ENCODE peak calls at places on chromosomes 16 and 17, in four cellular contexts. One of them, this sample, is unnamed.

GRCh38 chr17:32928527-32929287 is 754 bp downstream of the TMEM98 start:
- DNase-seq in stimulated activated CD4-positive, alpha-beta T cell treated with anti-CD3 and anti-CD28 coated beads, Interleukin-1b, Interleukin-23, amount 100 ng/mL, for 24 hours: no peak
- DNase-seq in GM18507: no peak
- DNase-seq in astrocyte of the spinal cord: peak
- DNase-seq in this sample: no peak

GRCh38 chr17:65529761-65530157 is 31.7 kb downstream of the AXIN2 start:
- DNase-seq in stimulated activated CD4-positive, alpha-beta T cell treated with anti-CD3 and anti-CD28 coated beads, Interleukin-1b, Interleukin-23, amount 100 ng/mL, for 24 hours: no peak
- DNase-seq in astrocyte of the spinal cord: no peak
- DNase-seq in GM18507: no peak
- DNase-seq in this sample: no peak

GRCh38 chr17:81101614-81102306 is 63.5 kb upstream of the PVALEF start:
- DNase-seq in stimulated activated CD4-positive, alpha-beta T cell treated with anti-CD3 and anti-CD28 coated beads, Interleukin-1b, Interleukin-23, amount 100 ng/mL, for 24 hours: peak
- DNase-seq in astrocyte of the spinal cord: peak
- DNase-seq in GM18507: peak
- DNase-seq in this sample: peak

GRCh38 chr16:87414251-87414680 is 22.1 kb downstream of the MAP1LC3B start:
- DNase-seq in astrocyte of the spinal cord: no peak
- DNase-seq in GM18507: no peak
- DNase-seq in stimulated activated CD4-positive, alpha-beta T cell treated with anti-CD3 and anti-CD28 coated beads, Interleukin-1b, Interleukin-23, amount 100 ng/mL, for 24 hours: no peak
- DNase-seq in this sample: no peak

GRCh38 chr17:80175411-80175810 is 5.6 kb downstream of the CARD14 start:
- DNase-seq in GM18507: no peak
- DNase-seq in astrocyte of the spinal cord: no peak
- DNase-seq in stimulated activated CD4-positive, alpha-beta T cell treated with anti-CD3 and anti-CD28 coated beads, Interleukin-1b, Interleukin-23, amount 100 ng/mL, for 24 hours: no peak
- DNase-seq in this sample: no peak

GRCh38 chr17:30933966-30934365 is 12.2 kb downstream of the ADAP2 start:
- DNase-seq in GM18507: no peak
- DNase-seq in astrocyte of the spinal cord: no peak
- DNase-seq in stimulated activated CD4-positive, alpha-beta T cell treated with anti-CD3 and anti-CD28 coated beads, Interleukin-1b, Interleukin-23, amount 100 ng/mL, for 24 hours: no peak
- DNase-seq in this sample: no peak

GRCh38 chr17:44599298-44600175 is 42.3 kb downstream of the FZD2 start:
- DNase-seq in stimulated activated CD4-positive, alpha-beta T cell treated with anti-CD3 and anti-CD28 coated beads, Interleukin-1b, Interleukin-23, amount 100 ng/mL, for 24 hours: no peak
- DNase-seq in GM18507: no peak
- DNase-seq in astrocyte of the spinal cord: peak
- DNase-seq in this sample: peak

GRCh38 chr16:81616321-81617020 is 162.6 kb upstream of the PLCG2 start:
- DNase-seq in astrocyte of the spinal cord: peak
- DNase-seq in stimulated activated CD4-positive, alpha-beta T cell treated with anti-CD3 and anti-CD28 coated beads, Interleukin-1b, Interleukin-23, amount 100 ng/mL, for 24 hours: no peak
- DNase-seq in GM18507: peak
- DNase-seq in this sample: peak

GRCh38 chr16:51960931-51961330 is 586.0 kb downstream of the TOX3 start:
- DNase-seq in astrocyte of the spinal cord: no peak
- DNase-seq in stimulated activated CD4-positive, alpha-beta T cell treated with anti-CD3 and anti-CD28 coated beads, Interleukin-1b, Interleukin-23, amount 100 ng/mL, for 24 hours: no peak
- DNase-seq in GM18507: no peak
- DNase-seq in this sample: no peak

GRCh38 chr17:39679521-39680192 is 8.2 kb downstream of the PGAP3 start:
- DNase-seq in GM18507: no peak
- DNase-seq in stimulated activated CD4-positive, alpha-beta T cell treated with anti-CD3 and anti-CD28 coated beads, Interleukin-1b, Interleukin-23, amount 100 ng/mL, for 24 hours: no peak
- DNase-seq in astrocyte of the spinal cord: no peak
- DNase-seq in this sample: no peak

GRCh38 chr16:67291461-67291860 is 12.1 kb downstream of the PLEKHG4 start:
- DNase-seq in astrocyte of the spinal cord: no peak
- DNase-seq in GM18507: no peak
- DNase-seq in stimulated activated CD4-positive, alpha-beta T cell treated with anti-CD3 and anti-CD28 coated beads, Interleukin-1b, Interleukin-23, amount 100 ng/mL, for 24 hours: no peak
- DNase-seq in this sample: no peak

GRCh38 chr17:18185391-18185790 is 1.8 kb downstream of the ALKBH5 start:
- DNase-seq in astrocyte of the spinal cord: peak
- DNase-seq in stimulated activated CD4-positive, alpha-beta T cell treated with anti-CD3 and anti-CD28 coated beads, Interleukin-1b, Interleukin-23, amount 100 ng/mL, for 24 hours: no peak
- DNase-seq in GM18507: no peak
- DNase-seq in this sample: no peak

GRCh38 chr17:75764711-75765421 is at the start of gene GALK1:
- DNase-seq in GM18507: peak
- DNase-seq in astrocyte of the spinal cord: peak
- DNase-seq in stimulated activated CD4-positive, alpha-beta T cell treated with anti-CD3 and anti-CD28 coated beads, Interleukin-1b, Interleukin-23, amount 100 ng/mL, for 24 hours: peak
- DNase-seq in this sample: peak

GRCh38 chr16:56684926-56685590 is 2.8 kb downstream of the MT1X start:
- DNase-seq in GM18507: no peak
- DNase-seq in stimulated activated CD4-positive, alpha-beta T cell treated with anti-CD3 and anti-CD28 coated beads, Interleukin-1b, Interleukin-23, amount 100 ng/mL, for 24 hours: no peak
- DNase-seq in astrocyte of the spinal cord: no peak
- DNase-seq in this sample: no peak

This sample was measured in brain microvascular endothelial cell.